ENCODE peak calls at places on chromosomes 5 and 9, in five cellular contexts. X is stimulated activated CD8-positive, alpha-beta memory T cell treated with anti-CD3 and anti-CD28 coated beads, Interleukin-7, amount 100 ng/mL, for 4 hours; Q is foreskin fibroblast; F is heart left ventricle; S is M059J. C is an unnamed sample.

GRCh38 chr9:71769175-71770165 is 1.2 kb upstream of the CEMIP2 start:
- DNase-seq in X (peak), Q (peak), F (peak), S (peak), C (peak)

GRCh38 chr5:134527961-134528424 is 2.5 kb downstream of the JADE2 start:
- DNase-seq in X (no peak), Q (no peak), F (peak), S (no peak), C (no peak)

GRCh38 chr5:177443144-177443983 is 3.2 kb upstream of the PRR7 start:
- DNase-seq in X (no peak), Q (no peak), F (no peak), S (no peak), C (no peak)

GRCh38 chr9:135614821-135615665 is 24.3 kb downstream of the GLT6D1 start:
- DNase-seq in X (no peak), Q (no peak), F (no peak), S (no peak), C (no peak)

GRCh38 chr9:9574080-9574479 is 1038.7 kb downstream of the PTPRD start:
- DNase-seq in X (no peak), Q (no peak), F (no peak), S (no peak), C (no peak)

GRCh38 chr9:74742792-74743389 is 144.8 kb downstream of the TRPM6 start:
- DNase-seq in X (no peak), Q (peak), F (no peak), S (peak), C (peak)

GRCh38 chr9:69466151-69466550 is 141.1 kb downstream of the ENTREP1 start:
- DNase-seq in X (no peak), Q (peak), F (no peak), S (peak), C (peak)

GRCh38 chr9:37618817-37619216 is 26.4 kb upstream of the TOMM5 start:
- DNase-seq in X (no peak), Q (peak), F (no peak), S (peak), C (peak)

GRCh38 chr5:163766936-163767670 is 261.7 kb downstream of the MAT2B start:
- DNase-seq in X (no peak), Q (no peak), F (no peak), S (no peak), C (no peak)

GRCh38 chr9:38144421-38144820 is 75.4 kb upstream of the SHB start:
- DNase-seq in X (no peak), Q (peak), F (no peak), S (peak), C (peak)

GRCh38 chr5:112682621-112683061 is 55.0 kb upstream of the APC start:
- DNase-seq in X (no peak), Q (no peak), F (no peak), S (peak), C (peak)

GRCh38 chr5:45060686-45061085 is 251.9 kb downstream of the MRPS30 start:
- DNase-seq in X (no peak), Q (no peak), F (no peak), S (peak), C (no peak)

GRCh38 chr5:5420251-5420650 is 2.2 kb upstream of the ICE1 start:
- DNase-seq in X (no peak), Q (no peak), F (no peak), S (no peak), C (peak)

GRCh38 chr5:153711755-153712154 is 221.3 kb downstream of the GRIA1 start:
- DNase-seq in X (no peak), Q (peak), F (no peak), S (no peak), C (no peak)

GRCh38 chr9:101562966-101563365 is 29.3 kb downstream of the RNF20 start:
- DNase-seq in X (no peak), Q (peak), F (no peak), S (no peak), C (peak)

GRCh38 chr9:131334568-131335105 is 45.1 kb downstream of the PLPP7 start:
- DNase-seq in X (no peak), Q (peak), F (peak), S (no peak), C (peak)

GRCh38 chr5:96807099-96807654 is 568 bp downstream of the ERAP1 start:
- DNase-seq in X (peak), Q (peak), F (peak), S (peak), C (peak)

GRCh38 chr9:21294904-21295538 is 10.1 kb downstream of the IFNA5 start:
- DNase-seq in X (no peak), Q (no peak), F (no peak), S (no peak), C (no peak)

GRCh38 chr5:180799194-180799593 is 3.4 kb downstream of the MGAT1 start:
- DNase-seq in X (no peak), Q (no peak), F (no peak), S (no peak), C (no peak)

GRCh38 chr9:96020822-96021615 is 145.5 kb downstream of the ERCC6L2 start:
- DNase-seq in X (peak), Q (peak), F (peak), S (peak), C (no peak)

GRCh38 chr5:134103397-134103796 is 11.1 kb upstream of the TCF7 start:
- DNase-seq in X (no peak), Q (no peak), F (no peak), S (no peak), C (no peak)

GRCh38 chr9:137952976-137953666 is 75.5 kb downstream of the CACNA1B start:
- DNase-seq in X (no peak), Q (no peak), F (no peak), S (no peak), C (no peak)

GRCh38 chr5:52881468-52881867 is 93.8 kb downstream of the ITGA1 start:
- DNase-seq in X (no peak), Q (no peak), F (no peak), S (no peak), C (no peak)

GRCh38 chr9:106893088-106893487 is 30.1 kb downstream of the ZNF462 start:
- DNase-seq in X (no peak), Q (peak), F (no peak), S (peak), C (peak)

GRCh38 chr9:6538666-6539071 is 106.9 kb downstream of the GLDC start:
- DNase-seq in X (no peak), Q (peak), F (no peak), S (peak), C (peak)

GRCh38 chr9:107650321-107650720 is 160.8 kb upstream of the KLF4 start:
- DNase-seq in X (no peak), Q (peak), F (no peak), S (peak), C (peak)

GRCh38 chr5:77985247-77985646 is 209.1 kb upstream of the TBCA start:
- DNase-seq in X (no peak), Q (no peak), F (no peak), S (no peak), C (no peak)

GRCh38 chr9:78811562-78812276 is 514.8 kb downstream of the PSAT1 start:
- DNase-seq in X (no peak), Q (peak), F (no peak), S (peak), C (peak)

GRCh38 chr9:71850996-71851395 is 60.0 kb downstream of the ABHD17B start:
- DNase-seq in X (no peak), Q (no peak), F (no peak), S (no peak), C (no peak)

GRCh38 chr5:142748132-142748531 is 22.0 kb upstream of the ARHGAP26 start:
- DNase-seq in X (no peak), Q (peak), F (no peak), S (no peak), C (peak)

C was measured in LHCN-M2.